ENCODE peak calls at places on chromosome 4, in six cellular contexts. One of them, this sample, is unnamed.

GRCh38 chr4:175413561-175413960 is 398.5 kb downstream of the GPM6A start:
- DNase-seq in fibroblast of mammary gland: no peak
- DNase-seq in NCI-H146: no peak
- DNase-seq in Calu3: no peak
- DNase-seq in stimulated activated CD4-positive, alpha-beta T cell treated with anti-CD3 and anti-CD28 coated beads, Interleukin-2, amount 100 ng/mL, for 48 hours: no peak
- DNase-seq in NAMALWA: no peak
- DNase-seq in this sample: no peak

GRCh38 chr4:61245321-61245720 is 45.2 kb downstream of the ADGRL3 start:
- DNase-seq in Calu3: no peak
- DNase-seq in fibroblast of mammary gland: no peak
- DNase-seq in NAMALWA: no peak
- DNase-seq in stimulated activated CD4-positive, alpha-beta T cell treated with anti-CD3 and anti-CD28 coated beads, Interleukin-2, amount 100 ng/mL, for 48 hours: no peak
- DNase-seq in NCI-H146: no peak
- DNase-seq in this sample: no peak

GRCh38 chr4:76696109-76696508 is 201.8 kb downstream of the SOWAHB start:
- DNase-seq in fibroblast of mammary gland: no peak
- DNase-seq in Calu3: no peak
- DNase-seq in stimulated activated CD4-positive, alpha-beta T cell treated with anti-CD3 and anti-CD28 coated beads, Interleukin-2, amount 100 ng/mL, for 48 hours: no peak
- DNase-seq in NCI-H146: peak; percentile 87
- DNase-seq in NAMALWA: no peak
- DNase-seq in this sample: no peak

GRCh38 chr4:27986476-27986875 is 1125.8 kb downstream of the STIM2 start:
- DNase-seq in Calu3: no peak
- DNase-seq in NCI-H146: no peak
- DNase-seq in NAMALWA: no peak
- DNase-seq in stimulated activated CD4-positive, alpha-beta T cell treated with anti-CD3 and anti-CD28 coated beads, Interleukin-2, amount 100 ng/mL, for 48 hours: no peak
- DNase-seq in fibroblast of mammary gland: no peak
- DNase-seq in this sample: no peak

GRCh38 chr4:4794421-4794820 is 65.0 kb upstream of the MSX1 start:
- DNase-seq in stimulated activated CD4-positive, alpha-beta T cell treated with anti-CD3 and anti-CD28 coated beads, Interleukin-2, amount 100 ng/mL, for 48 hours: no peak
- DNase-seq in fibroblast of mammary gland: no peak
- DNase-seq in Calu3: no peak
- DNase-seq in NAMALWA: no peak
- DNase-seq in NCI-H146: no peak
- DNase-seq in this sample: no peak

GRCh38 chr4:36310793-36311192 is 29.4 kb downstream of the DTHD1 start:
- DNase-seq in NCI-H146: peak; percentile 11
- DNase-seq in NAMALWA: peak; percentile 38
- DNase-seq in stimulated activated CD4-positive, alpha-beta T cell treated with anti-CD3 and anti-CD28 coated beads, Interleukin-2, amount 100 ng/mL, for 48 hours: no peak
- DNase-seq in fibroblast of mammary gland: no peak
- DNase-seq in Calu3: no peak
- DNase-seq in this sample: no peak

GRCh38 chr4:152266831-152267480 is 268.9 kb downstream of the FBXW7 start:
- DNase-seq in NAMALWA: no peak
- DNase-seq in fibroblast of mammary gland: no peak
- DNase-seq in Calu3: no peak
- DNase-seq in stimulated activated CD4-positive, alpha-beta T cell treated with anti-CD3 and anti-CD28 coated beads, Interleukin-2, amount 100 ng/mL, for 48 hours: no peak
- DNase-seq in NCI-H146: no peak
- DNase-seq in this sample: no peak

GRCh38 chr4:108619372-108620100 is 840 bp upstream of the RPL34 start:
- DNase-seq in Calu3: no peak
- DNase-seq in fibroblast of mammary gland: no peak
- DNase-seq in NAMALWA: peak; percentile 37
- DNase-seq in stimulated activated CD4-positive, alpha-beta T cell treated with anti-CD3 and anti-CD28 coated beads, Interleukin-2, amount 100 ng/mL, for 48 hours: peak; percentile 25
- DNase-seq in NCI-H146: no peak
- DNase-seq in this sample: no peak

GRCh38 chr4:77493829-77494551 is 111.6 kb upstream of the CXCL13 start:
- DNase-seq in Calu3: no peak
- DNase-seq in stimulated activated CD4-positive, alpha-beta T cell treated with anti-CD3 and anti-CD28 coated beads, Interleukin-2, amount 100 ng/mL, for 48 hours: no peak
- DNase-seq in NCI-H146: no peak
- DNase-seq in fibroblast of mammary gland: peak; percentile 2
- DNase-seq in NAMALWA: no peak
- DNase-seq in this sample: peak; percentile 12

GRCh38 chr4:112343330-112343729 is 46.2 kb downstream of the ALPK1 start:
- DNase-seq in fibroblast of mammary gland: no peak
- DNase-seq in NCI-H146: peak; percentile 8
- DNase-seq in NAMALWA: no peak
- DNase-seq in stimulated activated CD4-positive, alpha-beta T cell treated with anti-CD3 and anti-CD28 coated beads, Interleukin-2, amount 100 ng/mL, for 48 hours: no peak
- DNase-seq in Calu3: no peak
- DNase-seq in this sample: no peak

GRCh38 chr4:152220201-152220666 is 315.7 kb downstream of the FBXW7 start:
- DNase-seq in NAMALWA: no peak
- DNase-seq in Calu3: no peak
- DNase-seq in fibroblast of mammary gland: peak; percentile 76
- DNase-seq in NCI-H146: no peak
- DNase-seq in stimulated activated CD4-positive, alpha-beta T cell treated with anti-CD3 and anti-CD28 coated beads, Interleukin-2, amount 100 ng/mL, for 48 hours: peak; percentile 6
- DNase-seq in this sample: peak; percentile 30

GRCh38 chr4:94036964-94037363 is 170.7 kb upstream of the SMARCAD1 start:
- DNase-seq in NAMALWA: no peak
- DNase-seq in stimulated activated CD4-positive, alpha-beta T cell treated with anti-CD3 and anti-CD28 coated beads, Interleukin-2, amount 100 ng/mL, for 48 hours: no peak
- DNase-seq in fibroblast of mammary gland: no peak
- DNase-seq in NCI-H146: no peak
- DNase-seq in Calu3: no peak
- DNase-seq in this sample: peak; percentile 70

GRCh38 chr4:144831971-144832370 is 186.0 kb downstream of the HHIP start:
- DNase-seq in NCI-H146: no peak
- DNase-seq in Calu3: no peak
- DNase-seq in NAMALWA: no peak
- DNase-seq in stimulated activated CD4-positive, alpha-beta T cell treated with anti-CD3 and anti-CD28 coated beads, Interleukin-2, amount 100 ng/mL, for 48 hours: no peak
- DNase-seq in fibroblast of mammary gland: no peak
- DNase-seq in this sample: peak; percentile 27

GRCh38 chr4:110170861-110171260 is 27.6 kb downstream of the ELOVL6 start:
- DNase-seq in NAMALWA: no peak
- DNase-seq in NCI-H146: no peak
- DNase-seq in stimulated activated CD4-positive, alpha-beta T cell treated with anti-CD3 and anti-CD28 coated beads, Interleukin-2, amount 100 ng/mL, for 48 hours: no peak
- DNase-seq in fibroblast of mammary gland: no peak
- DNase-seq in Calu3: no peak
- DNase-seq in this sample: no peak

GRCh38 chr4:6198278-6198677 is 2.1 kb downstream of the JAKMIP1 start:
- DNase-seq in fibroblast of mammary gland: no peak
- DNase-seq in Calu3: no peak
- DNase-seq in NCI-H146: no peak
- DNase-seq in NAMALWA: no peak
- DNase-seq in stimulated activated CD4-positive, alpha-beta T cell treated with anti-CD3 and anti-CD28 coated beads, Interleukin-2, amount 100 ng/mL, for 48 hours: peak; percentile 45
- DNase-seq in this sample: no peak

GRCh38 chr4:155523358-155523757 is 143.3 kb upstream of the GUCY1A1 start:
- DNase-seq in Calu3: no peak
- DNase-seq in NCI-H146: no peak
- DNase-seq in fibroblast of mammary gland: no peak
- DNase-seq in NAMALWA: no peak
- DNase-seq in stimulated activated CD4-positive, alpha-beta T cell treated with anti-CD3 and anti-CD28 coated beads, Interleukin-2, amount 100 ng/mL, for 48 hours: no peak
- DNase-seq in this sample: no peak

GRCh38 chr4:125316781-125317525 is 2.2 kb downstream of the FAT4 start:
- DNase-seq in NCI-H146: no peak
- DNase-seq in stimulated activated CD4-positive, alpha-beta T cell treated with anti-CD3 and anti-CD28 coated beads, Interleukin-2, amount 100 ng/mL, for 48 hours: no peak
- DNase-seq in fibroblast of mammary gland: peak; percentile 44
- DNase-seq in NAMALWA: no peak
- DNase-seq in Calu3: peak; percentile 3
- DNase-seq in this sample: peak; percentile 49

GRCh38 chr4:110165382-110166285 is 32.8 kb downstream of the ELOVL6 start:
- DNase-seq in Calu3: peak; percentile 7
- DNase-seq in fibroblast of mammary gland: peak; percentile 84
- DNase-seq in stimulated activated CD4-positive, alpha-beta T cell treated with anti-CD3 and anti-CD28 coated beads, Interleukin-2, amount 100 ng/mL, for 48 hours: peak; percentile 31
- DNase-seq in NCI-H146: no peak
- DNase-seq in NAMALWA: peak; percentile 5
- DNase-seq in this sample: peak; percentile 72

GRCh38 chr4:122285285-122285684 is 93.5 kb upstream of the ADAD1 start:
- DNase-seq in Calu3: no peak
- DNase-seq in NCI-H146: no peak
- DNase-seq in NAMALWA: no peak
- DNase-seq in stimulated activated CD4-positive, alpha-beta T cell treated with anti-CD3 and anti-CD28 coated beads, Interleukin-2, amount 100 ng/mL, for 48 hours: no peak
- DNase-seq in fibroblast of mammary gland: peak; percentile 40
- DNase-seq in this sample: peak; percentile 11

GRCh38 chr4:171203425-171203824 is 609.8 kb upstream of the GALNTL6 start:
- DNase-seq in Calu3: no peak
- DNase-seq in NCI-H146: no peak
- DNase-seq in stimulated activated CD4-positive, alpha-beta T cell treated with anti-CD3 and anti-CD28 coated beads, Interleukin-2, amount 100 ng/mL, for 48 hours: no peak
- DNase-seq in fibroblast of mammary gland: peak; percentile 57
- DNase-seq in NAMALWA: no peak
- DNase-seq in this sample: peak; percentile 74

GRCh38 chr4:13700196-13701140 is 72.9 kb upstream of the BOD1L1 start:
- DNase-seq in NCI-H146: no peak
- DNase-seq in fibroblast of mammary gland: peak; percentile 97
- DNase-seq in Calu3: no peak
- DNase-seq in NAMALWA: no peak
- DNase-seq in stimulated activated CD4-positive, alpha-beta T cell treated with anti-CD3 and anti-CD28 coated beads, Interleukin-2, amount 100 ng/mL, for 48 hours: no peak
- DNase-seq in this sample: peak; percentile 85

GRCh38 chr4:148057425-148058020 is 325.6 kb downstream of the ARHGAP10 start:
- DNase-seq in NAMALWA: peak; percentile 52
- DNase-seq in NCI-H146: no peak
- DNase-seq in Calu3: no peak
- DNase-seq in fibroblast of mammary gland: no peak
- DNase-seq in stimulated activated CD4-positive, alpha-beta T cell treated with anti-CD3 and anti-CD28 coated beads, Interleukin-2, amount 100 ng/mL, for 48 hours: no peak
- DNase-seq in this sample: no peak

GRCh38 chr4:151251922-151252321 is 25.0 kb upstream of the PRSS48 start:
- DNase-seq in Calu3: no peak
- DNase-seq in fibroblast of mammary gland: no peak
- DNase-seq in NCI-H146: no peak
- DNase-seq in stimulated activated CD4-positive, alpha-beta T cell treated with anti-CD3 and anti-CD28 coated beads, Interleukin-2, amount 100 ng/mL, for 48 hours: no peak
- DNase-seq in NAMALWA: no peak
- DNase-seq in this sample: no peak

This sample was measured in MCF 10A.